ENCODE peak calls at places on chromosomes 6 and 20, in four cellular contexts. S is WTC11, G is K562, M is HepG2. Z is an unnamed sample.

GRCh38 chr6:119337252-119337651 is 12.3 kb downstream of the MAN1A1 start:
- DNase-seq in M (no peak), G (no peak), S (no peak), Z (no peak)

GRCh38 chr20:14401479-14402138 is 64.2 kb upstream of the FLRT3 start:
- DNase-seq in M (no peak), G (no peak), S (no peak), Z (no peak)

GRCh38 chr6:11142296-11143027 is 30.9 kb upstream of the ERVFRD-1 start:
- DNase-seq in G (no peak), S (no peak), M (no peak), Z (no peak)

GRCh38 chr6:44043036-44043478 is 84.2 kb downstream of the MRPL14 start:
- DNase-seq in G (no peak), M (peak), S (no peak), Z (no peak)

GRCh38 chr6:65943548-65943947 is 236.5 kb upstream of the EYS start:
- DNase-seq in M (no peak), S (no peak), G (no peak), Z (no peak)

GRCh38 chr20:24987873-24988835 is 4.4 kb downstream of the APMAP start:
- DNase-seq in S (no peak), M (peak), G (no peak), Z (no peak)

GRCh38 chr6:113172531-113172966 is 684.6 kb upstream of the MARCKS start:
- DNase-seq in S (no peak), M (no peak), G (no peak), Z (no peak)

GRCh38 chr6:158539363-158539762 is 20.5 kb upstream of the TMEM181 start:
- DNase-seq in M (no peak), G (no peak), S (no peak), Z (no peak)

GRCh38 chr6:106133040-106133439 is 46.9 kb downstream of the PRDM1 start:
- DNase-seq in M (no peak), G (no peak), S (no peak), Z (no peak)

DNA sequence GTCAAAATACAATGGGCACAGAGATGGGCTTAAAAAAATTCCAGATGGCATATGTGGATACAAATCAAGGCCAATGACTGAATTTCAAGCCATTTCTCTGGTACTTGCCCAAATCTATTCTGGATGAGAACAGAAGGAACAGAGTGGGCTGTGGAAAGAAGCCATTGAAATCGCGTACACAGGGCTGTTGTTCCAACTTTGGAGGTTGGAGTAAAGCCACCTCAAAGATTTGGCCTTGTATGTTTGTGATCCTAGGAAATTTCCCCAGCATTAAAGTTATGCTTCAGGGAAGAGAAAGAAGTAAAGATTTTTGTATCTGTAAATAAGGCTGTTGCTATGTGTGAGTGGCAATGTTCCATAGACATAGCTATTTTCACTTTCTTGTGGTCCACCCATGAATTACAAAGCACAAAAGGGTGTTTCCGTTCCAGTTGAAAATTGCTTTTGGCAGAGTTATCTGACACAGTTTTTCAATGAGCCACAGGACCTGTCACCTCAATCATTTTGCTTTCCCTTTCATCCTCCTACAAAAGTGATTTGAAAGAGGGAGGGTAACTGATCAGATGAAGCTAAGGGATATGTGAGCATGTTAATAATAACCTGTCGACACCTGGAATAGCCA is 321.3 kb downstream of the TFAP2B start:
- DNase-seq in G (no peak), S (no peak), M (no peak), Z (no peak)
- TF ChIP-seq ELF4 in G (no peak), S (no peak), M (no peak), Z (no peak)

DNA sequence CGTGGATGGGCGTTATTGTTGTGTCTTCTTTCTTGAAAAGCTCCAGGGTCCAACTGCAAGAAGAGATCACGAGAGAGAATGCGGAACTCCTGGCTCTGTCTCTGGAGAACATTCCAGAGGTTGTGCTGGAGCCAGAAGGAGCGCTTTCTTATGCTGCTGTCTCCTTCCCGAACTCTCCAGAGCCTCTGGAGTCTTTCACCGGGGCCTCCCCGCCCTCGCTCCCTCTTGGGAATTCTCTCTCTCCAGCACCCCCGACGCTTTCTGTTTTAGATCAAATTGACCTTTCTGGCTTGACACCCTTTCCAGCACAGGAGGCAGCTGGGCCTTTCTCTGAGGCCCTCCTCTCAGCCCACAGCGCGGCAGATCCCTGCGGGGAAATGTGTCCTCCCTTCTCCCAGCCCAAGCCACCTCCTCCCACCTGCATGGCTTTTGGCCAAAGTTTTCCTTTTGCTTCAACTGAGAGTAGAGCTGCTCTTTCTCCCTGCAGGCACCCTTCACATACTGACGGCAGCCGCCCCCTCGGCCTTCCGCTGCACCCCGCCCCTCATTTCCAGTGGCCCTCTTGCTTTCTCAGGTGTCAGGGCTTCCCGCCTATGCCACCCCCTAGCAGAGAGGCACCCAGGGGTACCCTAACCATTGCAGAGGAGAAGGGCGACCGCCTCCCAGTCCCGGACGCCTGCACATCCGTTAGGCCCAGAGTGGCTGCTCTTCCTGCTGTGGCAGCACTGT is 6.6 kb upstream of the CCR6 start:
- DNase-seq in M (no peak), S (no peak), G (no peak), Z (no peak)
- TF ChIP-seq ELF4 in M (no peak), S (no peak), G (no peak), Z (no peak)

GRCh38 chr20:48469026-48469425 is 358.8 kb downstream of the PREX1 start:
- DNase-seq in M (no peak), S (no peak), G (no peak), Z (no peak)

GRCh38 chr20:48468571-48468970 is 359.2 kb downstream of the PREX1 start:
- DNase-seq in S (no peak), G (no peak), M (no peak), Z (no peak)

GRCh38 chr20:48470141-48470540 is 357.7 kb downstream of the PREX1 start:
- DNase-seq in S (no peak), G (no peak), M (no peak), Z (no peak)

GRCh38 chr20:48465271-48465670 is 362.5 kb downstream of the PREX1 start:
- DNase-seq in G (no peak), S (no peak), M (no peak), Z (no peak)

GRCh38 chr20:48467622-48468021 is 360.2 kb downstream of the PREX1 start:
- DNase-seq in S (peak), M (no peak), G (peak), Z (no peak)
- TF ChIP-seq ELF4 in S (no peak), M (no peak), G (no peak), Z (no peak)

GRCh38 chr6:30043744-30044143 is 17.3 kb upstream of the POLR1H start:
- DNase-seq in S (no peak), M (no peak), G (no peak), Z (no peak)

GRCh38 chr6:30041221-30041620 is 19.8 kb upstream of the POLR1H start:
- DNase-seq in G (no peak), M (no peak), S (no peak), Z (no peak)

GRCh38 chr6:30042476-30042875 is 18.6 kb upstream of the POLR1H start:
- DNase-seq in S (no peak), M (no peak), G (no peak), Z (peak)

GRCh38 chr6:30042914-30043313 is 18.2 kb upstream of the POLR1H start:
- DNase-seq in G (no peak), S (no peak), M (no peak), Z (no peak)

DNA sequence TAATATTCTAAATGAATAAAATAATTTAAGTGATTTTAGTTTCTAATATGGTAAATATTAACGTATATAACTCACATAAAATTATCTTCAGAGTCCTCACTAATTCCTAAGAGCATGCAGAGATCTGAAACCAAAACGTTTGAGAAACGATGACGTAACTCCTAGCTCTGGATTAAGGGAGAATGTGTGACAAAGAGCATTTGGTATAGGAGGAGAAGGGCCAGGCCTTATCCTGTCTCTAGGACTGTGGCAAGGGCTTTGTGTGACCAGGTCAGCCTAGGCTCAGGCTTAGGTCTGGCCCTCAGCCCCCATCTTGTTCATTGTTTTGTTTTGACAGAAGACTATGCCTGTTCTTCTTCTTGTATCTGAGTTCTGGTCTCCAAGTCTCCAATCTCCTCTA is 19.2 kb upstream of the POLR1H start:
- DNase-seq in M (no peak), G (no peak), S (no peak), Z (no peak)
- TF ChIP-seq ELF4 in M (no peak), G (no peak), S (no peak), Z (no peak)

GRCh38 chr6:3857822-3858221 is 8.6 kb downstream of the FAM50B start:
- DNase-seq in M (no peak), S (no peak), G (no peak), Z (no peak)

GRCh38 chr6:3865463-3865862 is 16.3 kb downstream of the FAM50B start:
- DNase-seq in S (no peak), M (no peak), G (no peak), Z (no peak)

GRCh38 chr6:3859878-3860552 is 10.8 kb downstream of the FAM50B start:
- DNase-seq in G (no peak), S (no peak), M (no peak), Z (no peak)

GRCh38 chr6:3861424-3861823 is 12.3 kb downstream of the FAM50B start:
- DNase-seq in G (no peak), M (no peak), S (no peak), Z (no peak)

GRCh38 chr6:3862038-3862437 is 12.9 kb downstream of the FAM50B start:
- DNase-seq in G (no peak), S (no peak), M (no peak), Z (no peak)
- TF ChIP-seq ELF4 in G (no peak), S (no peak), M (no peak), Z (no peak)

GRCh38 chr6:56096454-56096853 is 150.9 kb downstream of the COL21A1 start:
- DNase-seq in M (no peak), G (no peak), S (no peak), Z (no peak)
- TF ChIP-seq ELF4 in M (no peak), G (no peak), S (no peak), Z (no peak)

DNA sequence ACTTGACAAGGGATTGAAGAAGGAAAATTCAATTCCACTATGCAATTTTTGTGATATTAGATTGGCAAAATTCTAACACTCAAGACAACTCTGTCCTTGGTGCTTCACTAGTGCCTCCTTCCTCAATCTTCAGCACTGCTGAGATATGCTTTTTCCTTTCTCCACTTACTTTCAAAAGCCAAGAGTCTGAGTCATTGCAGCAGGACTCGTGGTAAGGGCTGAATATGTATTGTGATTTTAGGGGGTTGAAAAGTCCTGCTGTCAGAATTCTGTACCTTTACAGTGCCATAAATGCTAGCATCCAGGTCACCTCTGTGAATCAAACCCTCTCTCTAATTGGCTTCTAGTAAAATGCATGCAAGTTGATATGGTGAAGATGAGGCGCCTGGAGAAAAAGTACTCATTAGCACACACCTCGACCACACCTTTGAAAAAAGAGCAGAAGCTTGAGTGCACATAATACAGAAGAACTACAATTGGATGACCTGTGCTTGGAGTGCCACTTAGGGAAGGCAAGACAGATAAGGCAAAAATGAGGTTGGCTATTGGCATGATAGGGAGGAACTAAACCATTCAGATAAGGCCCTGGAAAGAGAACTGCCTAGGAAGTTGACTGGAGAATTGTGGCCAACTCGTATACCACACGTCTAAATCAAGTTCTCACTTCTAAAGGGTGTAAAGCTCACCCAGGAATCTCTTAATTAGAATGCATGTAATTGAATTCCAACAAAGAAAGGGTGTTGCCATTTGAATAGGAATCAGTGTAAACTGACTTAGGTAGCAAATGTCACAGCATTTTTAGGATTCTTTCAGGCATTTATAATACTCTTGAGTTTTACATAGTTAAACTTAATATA is 43.6 kb upstream of the FAM83B start:
- DNase-seq in S (no peak), M (no peak), G (no peak), Z (no peak)
- TF ChIP-seq ELF4 in S (no peak), M (no peak), G (no peak), Z (no peak)

GRCh38 chr6:123806561-123806960 is 2.9 kb downstream of the NKAIN2 start:
- DNase-seq in G (no peak), S (no peak), M (no peak), Z (no peak)
- TF ChIP-seq ELF4 in G (no peak), S (no peak), M (no peak), Z (no peak)

GRCh38 chr6:135116566-135116965 is 61.9 kb upstream of the HBS1L start:
- DNase-seq in G (no peak), M (no peak), S (no peak), Z (no peak)
- TF ChIP-seq ELF4 in G (no peak), M (no peak), S (no peak), Z (no peak)